ENCODE peak calls at places on chromosomes 4 and X, in seven cellular contexts. One of them, this sample, is unnamed.

GRCh38 chrX:129125515-129125914 is 397.8 kb downstream of the SMARCA1 start:
- DNase-seq in nephron progenitor cell: no peak
- DNase-seq in PC-3: no peak
- DNase-seq in uterus: no peak
- DNase-seq in body of pancreas: no peak
- DNase-seq in IMR-90: no peak
- DNase-seq in NB4: no peak
- DNase-seq in this sample: no peak

GRCh38 chr4:37892641-37893040 is 1.8 kb downstream of the TBC1D1 start:
- DNase-seq in NB4: peak; percentile 59
- DNase-seq in nephron progenitor cell: no peak
- DNase-seq in body of pancreas: peak; percentile 40
- DNase-seq in IMR-90: no peak
- DNase-seq in PC-3: no peak
- DNase-seq in uterus: no peak
- DNase-seq in this sample: no peak

GRCh38 chr4:45640281-45640680 is 483.6 kb downstream of the GABRG1 start:
- DNase-seq in body of pancreas: no peak
- DNase-seq in IMR-90: no peak
- DNase-seq in NB4: no peak
- DNase-seq in uterus: no peak
- DNase-seq in nephron progenitor cell: no peak
- DNase-seq in PC-3: no peak
- DNase-seq in this sample: no peak

GRCh38 chr4:152118108-152118507 is 357.3 kb upstream of the GATB start:
- DNase-seq in nephron progenitor cell: no peak
- DNase-seq in IMR-90: no peak
- DNase-seq in NB4: no peak
- DNase-seq in PC-3: no peak
- DNase-seq in uterus: no peak
- DNase-seq in body of pancreas: no peak
- DNase-seq in this sample: no peak

GRCh38 chr4:25307596-25307995 is 5.0 kb upstream of the ZCCHC4 start:
- DNase-seq in NB4: no peak
- DNase-seq in nephron progenitor cell: no peak
- DNase-seq in IMR-90: no peak
- DNase-seq in uterus: no peak
- DNase-seq in body of pancreas: no peak
- DNase-seq in PC-3: no peak
- DNase-seq in this sample: no peak

GRCh38 chr4:17066972-17067371 is 168.5 kb upstream of the LDB2 start:
- DNase-seq in NB4: no peak
- DNase-seq in PC-3: peak; percentile 70
- DNase-seq in uterus: peak; percentile 33
- DNase-seq in IMR-90: peak; percentile 94
- DNase-seq in nephron progenitor cell: no peak
- DNase-seq in body of pancreas: no peak
- DNase-seq in this sample: no peak

GRCh38 chrX:154039577-154039976 is 19.9 kb upstream of the IRAK1 start:
- DNase-seq in nephron progenitor cell: no peak
- DNase-seq in body of pancreas: no peak
- DNase-seq in NB4: no peak
- DNase-seq in PC-3: no peak
- DNase-seq in IMR-90: no peak
- DNase-seq in uterus: no peak
- DNase-seq in this sample: no peak

GRCh38 chrX:8319359-8319758 is 145.3 kb upstream of the VCX3B start:
- DNase-seq in PC-3: no peak
- DNase-seq in body of pancreas: no peak
- DNase-seq in nephron progenitor cell: no peak
- DNase-seq in IMR-90: no peak
- DNase-seq in uterus: no peak
- DNase-seq in NB4: no peak
- DNase-seq in this sample: no peak

GRCh38 chr4:23855912-23856605 is 33.8 kb downstream of the PPARGC1A start:
- DNase-seq in nephron progenitor cell: no peak
- DNase-seq in uterus: no peak
- DNase-seq in NB4: no peak
- DNase-seq in PC-3: no peak
- DNase-seq in body of pancreas: no peak
- DNase-seq in IMR-90: peak; percentile 68
- DNase-seq in this sample: no peak

GRCh38 chrX:46722742-46723568 is 36.0 kb downstream of the SLC9A7 start:
- DNase-seq in PC-3: peak; percentile 29
- DNase-seq in IMR-90: peak; percentile 21
- DNase-seq in body of pancreas: no peak
- DNase-seq in uterus: no peak
- DNase-seq in nephron progenitor cell: no peak
- DNase-seq in NB4: no peak
- DNase-seq in this sample: no peak

GRCh38 chr4:80204433-80204832 is 7.1 kb downstream of the PRDM8 start:
- DNase-seq in nephron progenitor cell: no peak
- DNase-seq in body of pancreas: no peak
- DNase-seq in PC-3: no peak
- DNase-seq in IMR-90: peak; percentile 35
- DNase-seq in NB4: no peak
- DNase-seq in uterus: no peak
- DNase-seq in this sample: no peak

GRCh38 chrX:10660171-10660570 is 39.8 kb upstream of the MID1 start:
- DNase-seq in IMR-90: no peak
- DNase-seq in NB4: no peak
- DNase-seq in nephron progenitor cell: no peak
- DNase-seq in uterus: no peak
- DNase-seq in body of pancreas: no peak
- DNase-seq in PC-3: no peak
- DNase-seq in this sample: no peak

GRCh38 chrX:136210806-136211205 is 40.4 kb downstream of the MAP7D3 start:
- DNase-seq in IMR-90: no peak
- DNase-seq in nephron progenitor cell: no peak
- DNase-seq in body of pancreas: no peak
- DNase-seq in uterus: no peak
- DNase-seq in PC-3: no peak
- DNase-seq in NB4: peak; percentile 57
- DNase-seq in this sample: no peak

GRCh38 chrX:45196701-45197100 is 4.0 kb downstream of the DIPK2B start:
- DNase-seq in NB4: no peak
- DNase-seq in PC-3: peak; percentile 66
- DNase-seq in IMR-90: peak; percentile 61
- DNase-seq in uterus: no peak
- DNase-seq in nephron progenitor cell: no peak
- DNase-seq in body of pancreas: no peak
- DNase-seq in this sample: no peak

GRCh38 chr4:127484101-127484500 is 148.7 kb upstream of the INTU start:
- DNase-seq in NB4: no peak
- DNase-seq in IMR-90: no peak
- DNase-seq in uterus: no peak
- DNase-seq in PC-3: no peak
- DNase-seq in nephron progenitor cell: no peak
- DNase-seq in body of pancreas: no peak
- DNase-seq in this sample: no peak

GRCh38 chr4:127482049-127482448 is 150.7 kb upstream of the INTU start:
- DNase-seq in nephron progenitor cell: no peak
- DNase-seq in IMR-90: no peak
- DNase-seq in NB4: no peak
- DNase-seq in body of pancreas: no peak
- DNase-seq in PC-3: no peak
- DNase-seq in uterus: no peak
- DNase-seq in this sample: no peak

DNA sequence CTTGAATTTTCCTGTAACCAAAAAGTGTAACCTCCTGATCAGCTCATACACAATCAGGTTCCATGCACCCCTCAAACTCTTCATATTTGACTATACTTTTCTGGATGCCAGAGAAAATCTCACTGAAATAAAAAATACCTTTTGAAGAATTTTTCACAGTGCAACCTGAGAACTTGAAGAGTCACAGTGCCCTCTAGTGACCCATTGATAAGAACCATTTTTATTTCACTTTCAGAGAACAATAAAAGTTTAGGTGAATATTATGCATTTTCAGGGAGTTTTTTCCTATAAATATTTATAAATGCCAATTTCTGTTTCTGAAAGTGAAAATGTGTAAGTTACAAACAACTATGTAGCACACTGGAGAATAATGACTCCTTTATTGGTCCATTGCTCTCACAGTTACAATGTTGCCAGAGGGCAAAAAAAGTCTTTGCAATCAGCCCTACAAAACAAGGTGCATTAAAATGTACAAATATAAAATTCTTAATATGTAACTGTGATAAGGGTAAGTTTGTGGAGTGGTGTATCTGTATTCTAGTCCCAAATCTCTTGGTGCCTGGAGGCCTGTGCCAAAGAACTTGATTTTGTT is 153.6 kb upstream of the INTU start:
- DNase-seq in IMR-90: peak; percentile 52
- DNase-seq in PC-3: peak; percentile 40
- DNase-seq in nephron progenitor cell: no peak
- DNase-seq in uterus: no peak
- DNase-seq in NB4: peak; percentile 51
- DNase-seq in body of pancreas: no peak
- DNase-seq in this sample: no peak
- TF ChIP-seq CTCF in IMR-90: peak; percentile 64
- TF ChIP-seq CTCF in PC-3: peak; percentile 71
- TF ChIP-seq CTCF in nephron progenitor cell: peak; percentile 63
- TF ChIP-seq CTCF in uterus: peak; percentile 34
- TF ChIP-seq CTCF in NB4: peak; percentile 32
- TF ChIP-seq CTCF in body of pancreas: peak; percentile 16
- TF ChIP-seq CTCF in this sample: peak; percentile 66

GRCh38 chrX:23631136-23631535 is 36.2 kb upstream of the PRDX4 start:
- DNase-seq in NB4: no peak
- DNase-seq in nephron progenitor cell: no peak
- DNase-seq in uterus: no peak
- DNase-seq in body of pancreas: no peak
- DNase-seq in PC-3: no peak
- DNase-seq in IMR-90: peak; percentile 20
- DNase-seq in this sample: no peak

GRCh38 chrX:23637187-23637586 is 30.1 kb upstream of the PRDX4 start:
- DNase-seq in NB4: no peak
- DNase-seq in body of pancreas: no peak
- DNase-seq in PC-3: no peak
- DNase-seq in nephron progenitor cell: no peak
- DNase-seq in IMR-90: no peak
- DNase-seq in uterus: no peak
- DNase-seq in this sample: no peak

GRCh38 chrX:23634181-23634580 is 33.1 kb upstream of the PRDX4 start:
- DNase-seq in body of pancreas: no peak
- DNase-seq in NB4: peak; percentile 11
- DNase-seq in nephron progenitor cell: no peak
- DNase-seq in IMR-90: no peak
- DNase-seq in uterus: no peak
- DNase-seq in PC-3: peak; percentile 47
- DNase-seq in this sample: no peak
- TF ChIP-seq CTCF in body of pancreas: no peak
- TF ChIP-seq CTCF in NB4: no peak
- TF ChIP-seq CTCF in nephron progenitor cell: no peak
- TF ChIP-seq CTCF in IMR-90: peak; percentile 23
- TF ChIP-seq CTCF in uterus: no peak
- TF ChIP-seq CTCF in PC-3: peak; percentile 58
- TF ChIP-seq CTCF in this sample: no peak

GRCh38 chr4:1907848-1908525 is 36.8 kb downstream of the NSD2 start:
- DNase-seq in body of pancreas: no peak
- DNase-seq in nephron progenitor cell: no peak
- DNase-seq in IMR-90: no peak
- DNase-seq in NB4: no peak
- DNase-seq in PC-3: no peak
- DNase-seq in uterus: no peak
- DNase-seq in this sample: no peak

GRCh38 chr4:1910643-1911042 is 39.5 kb downstream of the NSD2 start:
- DNase-seq in PC-3: peak; percentile 40
- DNase-seq in IMR-90: peak; percentile 66
- DNase-seq in nephron progenitor cell: peak; percentile 50
- DNase-seq in NB4: peak; percentile 70
- DNase-seq in uterus: no peak
- DNase-seq in body of pancreas: peak; percentile 40
- DNase-seq in this sample: peak; percentile 67
- TF ChIP-seq CTCF in PC-3: peak; percentile 64
- TF ChIP-seq CTCF in IMR-90: peak; percentile 79
- TF ChIP-seq CTCF in nephron progenitor cell: peak; percentile 62
- TF ChIP-seq CTCF in NB4: peak; percentile 73
- TF ChIP-seq CTCF in uterus: no peak
- TF ChIP-seq CTCF in body of pancreas: no peak
- TF ChIP-seq CTCF in this sample: no peak

GRCh38 chrX:26653050-26653449 is 437.1 kb downstream of the MAGEB5 start:
- DNase-seq in NB4: no peak
- DNase-seq in nephron progenitor cell: no peak
- DNase-seq in PC-3: no peak
- DNase-seq in IMR-90: no peak
- DNase-seq in body of pancreas: no peak
- DNase-seq in uterus: no peak
- DNase-seq in this sample: no peak

GRCh38 chrX:26649534-26649933 is 433.6 kb downstream of the MAGEB5 start:
- DNase-seq in NB4: peak; percentile 37
- DNase-seq in PC-3: peak; percentile 51
- DNase-seq in nephron progenitor cell: no peak
- DNase-seq in IMR-90: peak; percentile 27
- DNase-seq in body of pancreas: no peak
- DNase-seq in uterus: no peak
- DNase-seq in this sample: no peak

GRCh38 chrX:26651755-26652154 is 435.8 kb downstream of the MAGEB5 start:
- DNase-seq in body of pancreas: no peak
- DNase-seq in PC-3: peak; percentile 26
- DNase-seq in uterus: no peak
- DNase-seq in NB4: peak; percentile 17
- DNase-seq in IMR-90: no peak
- DNase-seq in nephron progenitor cell: no peak
- DNase-seq in this sample: no peak
- TF ChIP-seq CTCF in body of pancreas: no peak
- TF ChIP-seq CTCF in PC-3: peak; percentile 52
- TF ChIP-seq CTCF in uterus: no peak
- TF ChIP-seq CTCF in NB4: peak; percentile 23
- TF ChIP-seq CTCF in IMR-90: no peak
- TF ChIP-seq CTCF in nephron progenitor cell: no peak
- TF ChIP-seq CTCF in this sample: no peak

GRCh38 chrX:17007134-17007768 is 60.8 kb downstream of the REPS2 start:
- DNase-seq in IMR-90: no peak
- DNase-seq in nephron progenitor cell: peak; percentile 11
- DNase-seq in PC-3: peak; percentile 26
- DNase-seq in NB4: peak; percentile 61
- DNase-seq in uterus: no peak
- DNase-seq in body of pancreas: no peak
- DNase-seq in this sample: no peak
- TF ChIP-seq CTCF in IMR-90: no peak
- TF ChIP-seq CTCF in nephron progenitor cell: peak; percentile 31
- TF ChIP-seq CTCF in PC-3: peak; percentile 55
- TF ChIP-seq CTCF in NB4: peak; percentile 54
- TF ChIP-seq CTCF in uterus: no peak
- TF ChIP-seq CTCF in body of pancreas: no peak
- TF ChIP-seq CTCF in this sample: no peak